ENCODE peak calls at places on chromosomes 6 and 20, in nine cellular contexts. One of them, this sample, is unnamed.

GRCh38 chr20:364905-365794 is 15.4 kb upstream of the TRIB3 start:
- DNase-seq in nucleus accumbens: no peak
- DNase-seq in mucosa of gallbladder: no peak
- DNase-seq in NCI-H1105: no peak
- DNase-seq in choroid plexus epithelial cell: peak
- DNase-seq in NCI-H345: no peak
- DNase-seq in left cardiac atrium: no peak
- DNase-seq in H54: peak
- DNase-seq in GM06990: no peak
- DNase-seq in this sample: no peak

GRCh38 chr6:140921366-140922226 is 1211.1 kb upstream of the GJE1 start:
- DNase-seq in nucleus accumbens: no peak
- DNase-seq in mucosa of gallbladder: peak
- DNase-seq in NCI-H1105: no peak
- DNase-seq in choroid plexus epithelial cell: peak
- DNase-seq in NCI-H345: peak
- DNase-seq in left cardiac atrium: no peak
- DNase-seq in H54: peak
- DNase-seq in GM06990: no peak
- DNase-seq in this sample: peak

GRCh38 chr20:25356294-25356933 is 34.2 kb downstream of the ABHD12 start:
- DNase-seq in nucleus accumbens: no peak
- DNase-seq in mucosa of gallbladder: no peak
- DNase-seq in NCI-H1105: no peak
- DNase-seq in choroid plexus epithelial cell: no peak
- DNase-seq in NCI-H345: peak
- DNase-seq in left cardiac atrium: no peak
- DNase-seq in H54: no peak
- DNase-seq in GM06990: no peak
- DNase-seq in this sample: peak

GRCh38 chr6:37005061-37005810 is at the start of gene FGD2:
- DNase-seq in nucleus accumbens: no peak
- DNase-seq in mucosa of gallbladder: no peak
- DNase-seq in NCI-H1105: no peak
- DNase-seq in choroid plexus epithelial cell: no peak
- DNase-seq in NCI-H345: no peak
- DNase-seq in left cardiac atrium: no peak
- DNase-seq in H54: no peak
- DNase-seq in GM06990: peak
- DNase-seq in this sample: no peak

GRCh38 chr20:49452011-49452482 is 30.4 kb downstream of the KCNB1 start:
- DNase-seq in nucleus accumbens: peak
- DNase-seq in mucosa of gallbladder: no peak
- DNase-seq in NCI-H1105: no peak
- DNase-seq in choroid plexus epithelial cell: peak
- DNase-seq in NCI-H345: no peak
- DNase-seq in left cardiac atrium: peak
- DNase-seq in H54: peak
- DNase-seq in GM06990: no peak
- DNase-seq in this sample: peak

GRCh38 chr6:170113141-170113540 is 177.7 kb downstream of the DLL1 start:
- DNase-seq in nucleus accumbens: no peak
- DNase-seq in mucosa of gallbladder: no peak
- DNase-seq in NCI-H1105: no peak
- DNase-seq in choroid plexus epithelial cell: no peak
- DNase-seq in NCI-H345: no peak
- DNase-seq in left cardiac atrium: no peak
- DNase-seq in H54: no peak
- DNase-seq in GM06990: no peak
- DNase-seq in this sample: no peak

GRCh38 chr20:23926941-23927872 is 47.7 kb upstream of the CST5 start:
- DNase-seq in nucleus accumbens: no peak
- DNase-seq in mucosa of gallbladder: no peak
- DNase-seq in NCI-H1105: no peak
- DNase-seq in choroid plexus epithelial cell: peak
- DNase-seq in NCI-H345: no peak
- DNase-seq in left cardiac atrium: no peak
- DNase-seq in H54: no peak
- DNase-seq in GM06990: no peak
- DNase-seq in this sample: no peak

GRCh38 chr20:20573797-20574196 is 138.6 kb downstream of the RALGAPA2 start:
- DNase-seq in nucleus accumbens: no peak
- DNase-seq in mucosa of gallbladder: no peak
- DNase-seq in NCI-H1105: no peak
- DNase-seq in choroid plexus epithelial cell: no peak
- DNase-seq in NCI-H345: no peak
- DNase-seq in left cardiac atrium: no peak
- DNase-seq in H54: no peak
- DNase-seq in GM06990: no peak
- DNase-seq in this sample: no peak

GRCh38 chr6:104182811-104183210 is 676.9 kb downstream of the HACE1 start:
- DNase-seq in nucleus accumbens: no peak
- DNase-seq in mucosa of gallbladder: no peak
- DNase-seq in NCI-H1105: no peak
- DNase-seq in choroid plexus epithelial cell: peak
- DNase-seq in NCI-H345: no peak
- DNase-seq in left cardiac atrium: no peak
- DNase-seq in H54: no peak
- DNase-seq in GM06990: no peak
- DNase-seq in this sample: peak

GRCh38 chr6:52389626-52390360 is 27.8 kb downstream of the PAQR8 start:
- DNase-seq in nucleus accumbens: no peak
- DNase-seq in mucosa of gallbladder: peak
- DNase-seq in NCI-H1105: peak
- DNase-seq in choroid plexus epithelial cell: peak
- DNase-seq in NCI-H345: peak
- DNase-seq in left cardiac atrium: peak
- DNase-seq in H54: no peak
- DNase-seq in GM06990: peak
- DNase-seq in this sample: peak

GRCh38 chr6:38603966-38604365 is 35.8 kb downstream of the BTBD9 start:
- DNase-seq in nucleus accumbens: no peak
- DNase-seq in mucosa of gallbladder: no peak
- DNase-seq in NCI-H1105: no peak
- DNase-seq in choroid plexus epithelial cell: peak
- DNase-seq in NCI-H345: no peak
- DNase-seq in left cardiac atrium: no peak
- DNase-seq in H54: no peak
- DNase-seq in GM06990: no peak
- DNase-seq in this sample: no peak

GRCh38 chr6:26195376-26195923 is 108.2 kb downstream of the HFE start:
- DNase-seq in nucleus accumbens: peak
- DNase-seq in mucosa of gallbladder: peak
- DNase-seq in NCI-H1105: no peak
- DNase-seq in choroid plexus epithelial cell: peak
- DNase-seq in NCI-H345: no peak
- DNase-seq in left cardiac atrium: peak
- DNase-seq in H54: no peak
- DNase-seq in GM06990: peak
- DNase-seq in this sample: peak

GRCh38 chr6:146460941-146461340 is 82.7 kb upstream of the RAB32 start:
- DNase-seq in nucleus accumbens: no peak
- DNase-seq in mucosa of gallbladder: no peak
- DNase-seq in NCI-H1105: no peak
- DNase-seq in choroid plexus epithelial cell: no peak
- DNase-seq in NCI-H345: no peak
- DNase-seq in left cardiac atrium: no peak
- DNase-seq in H54: no peak
- DNase-seq in GM06990: no peak
- DNase-seq in this sample: no peak

GRCh38 chr6:163940705-163941470 is 526.4 kb downstream of the QKI start:
- DNase-seq in nucleus accumbens: no peak
- DNase-seq in mucosa of gallbladder: no peak
- DNase-seq in NCI-H1105: no peak
- DNase-seq in choroid plexus epithelial cell: no peak
- DNase-seq in NCI-H345: no peak
- DNase-seq in left cardiac atrium: no peak
- DNase-seq in H54: no peak
- DNase-seq in GM06990: no peak
- DNase-seq in this sample: no peak

GRCh38 chr6:50791900-50792508 is 26.7 kb upstream of the TFAP2B start:
- DNase-seq in nucleus accumbens: no peak
- DNase-seq in mucosa of gallbladder: peak
- DNase-seq in NCI-H1105: peak
- DNase-seq in choroid plexus epithelial cell: peak
- DNase-seq in NCI-H345: peak
- DNase-seq in left cardiac atrium: no peak
- DNase-seq in H54: peak
- DNase-seq in GM06990: no peak
- DNase-seq in this sample: peak

GRCh38 chr6:137832110-137832509 is 34.9 kb upstream of the TNFAIP3 start:
- DNase-seq in nucleus accumbens: no peak
- DNase-seq in mucosa of gallbladder: no peak
- DNase-seq in NCI-H1105: no peak
- DNase-seq in choroid plexus epithelial cell: peak
- DNase-seq in NCI-H345: no peak
- DNase-seq in left cardiac atrium: no peak
- DNase-seq in H54: peak
- DNase-seq in GM06990: no peak
- DNase-seq in this sample: no peak

GRCh38 chr6:28922841-28923317 is 906 bp downstream of the TRIM27 start:
- DNase-seq in nucleus accumbens: peak
- DNase-seq in mucosa of gallbladder: peak
- DNase-seq in NCI-H1105: peak
- DNase-seq in choroid plexus epithelial cell: peak
- DNase-seq in NCI-H345: peak
- DNase-seq in left cardiac atrium: peak
- DNase-seq in H54: no peak
- DNase-seq in GM06990: no peak
- DNase-seq in this sample: peak

GRCh38 chr6:107657755-107658461 is 166.2 kb downstream of the SCML4 start:
- DNase-seq in nucleus accumbens: no peak
- DNase-seq in mucosa of gallbladder: peak
- DNase-seq in NCI-H1105: no peak
- DNase-seq in choroid plexus epithelial cell: peak
- DNase-seq in NCI-H345: no peak
- DNase-seq in left cardiac atrium: peak
- DNase-seq in H54: peak
- DNase-seq in GM06990: peak
- DNase-seq in this sample: peak

GRCh38 chr6:87926687-87927086 is 121.0 kb upstream of the SPACA1 start:
- DNase-seq in nucleus accumbens: no peak
- DNase-seq in mucosa of gallbladder: no peak
- DNase-seq in NCI-H1105: no peak
- DNase-seq in choroid plexus epithelial cell: no peak
- DNase-seq in NCI-H345: no peak
- DNase-seq in left cardiac atrium: no peak
- DNase-seq in H54: no peak
- DNase-seq in GM06990: no peak
- DNase-seq in this sample: no peak

GRCh38 chr6:151808331-151809241 is 1.1 kb downstream of the ESR1 start:
- DNase-seq in nucleus accumbens: no peak
- DNase-seq in mucosa of gallbladder: no peak
- DNase-seq in NCI-H1105: peak
- DNase-seq in choroid plexus epithelial cell: peak
- DNase-seq in NCI-H345: no peak
- DNase-seq in left cardiac atrium: no peak
- DNase-seq in H54: no peak
- DNase-seq in GM06990: no peak
- DNase-seq in this sample: no peak

GRCh38 chr6:2101213-2101612 is 144.2 kb downstream of the GMDS start:
- DNase-seq in nucleus accumbens: no peak
- DNase-seq in mucosa of gallbladder: no peak
- DNase-seq in NCI-H1105: no peak
- DNase-seq in choroid plexus epithelial cell: peak
- DNase-seq in NCI-H345: no peak
- DNase-seq in left cardiac atrium: no peak
- DNase-seq in H54: no peak
- DNase-seq in GM06990: no peak
- DNase-seq in this sample: no peak

GRCh38 chr20:64048402-64049044 is 916 bp downstream of the SOX18 start:
- DNase-seq in nucleus accumbens: no peak
- DNase-seq in mucosa of gallbladder: no peak
- DNase-seq in NCI-H1105: no peak
- DNase-seq in choroid plexus epithelial cell: no peak
- DNase-seq in NCI-H345: no peak
- DNase-seq in left cardiac atrium: no peak
- DNase-seq in H54: no peak
- DNase-seq in GM06990: no peak
- DNase-seq in this sample: no peak

GRCh38 chr6:158836625-158837311 is 17.6 kb upstream of the EZR start:
- DNase-seq in nucleus accumbens: no peak
- DNase-seq in mucosa of gallbladder: no peak
- DNase-seq in NCI-H1105: no peak
- DNase-seq in choroid plexus epithelial cell: no peak
- DNase-seq in NCI-H345: no peak
- DNase-seq in left cardiac atrium: no peak
- DNase-seq in H54: no peak
- DNase-seq in GM06990: no peak
- DNase-seq in this sample: no peak

GRCh38 chr20:50385733-50386640 is 124.2 kb upstream of the PTPN1 start:
- DNase-seq in nucleus accumbens: no peak
- DNase-seq in mucosa of gallbladder: no peak
- DNase-seq in NCI-H1105: no peak
- DNase-seq in choroid plexus epithelial cell: peak
- DNase-seq in NCI-H345: no peak
- DNase-seq in left cardiac atrium: no peak
- DNase-seq in H54: no peak
- DNase-seq in GM06990: no peak
- DNase-seq in this sample: no peak

GRCh38 chr6:65637289-65638046 is 69.6 kb downstream of the EYS start:
- DNase-seq in nucleus accumbens: no peak
- DNase-seq in mucosa of gallbladder: no peak
- DNase-seq in NCI-H1105: no peak
- DNase-seq in choroid plexus epithelial cell: no peak
- DNase-seq in NCI-H345: no peak
- DNase-seq in left cardiac atrium: no peak
- DNase-seq in H54: no peak
- DNase-seq in GM06990: no peak
- DNase-seq in this sample: no peak

GRCh38 chr6:14927398-14927797 is 318.5 kb upstream of the JARID2 start:
- DNase-seq in nucleus accumbens: no peak
- DNase-seq in mucosa of gallbladder: peak
- DNase-seq in NCI-H1105: no peak
- DNase-seq in choroid plexus epithelial cell: no peak
- DNase-seq in NCI-H345: no peak
- DNase-seq in left cardiac atrium: no peak
- DNase-seq in H54: no peak
- DNase-seq in GM06990: no peak
- DNase-seq in this sample: no peak

GRCh38 chr6:37558158-37558557 is 58.5 kb upstream of the CCDC167 start:
- DNase-seq in nucleus accumbens: no peak
- DNase-seq in mucosa of gallbladder: no peak
- DNase-seq in NCI-H1105: no peak
- DNase-seq in choroid plexus epithelial cell: no peak
- DNase-seq in NCI-H345: no peak
- DNase-seq in left cardiac atrium: no peak
- DNase-seq in H54: no peak
- DNase-seq in GM06990: no peak
- DNase-seq in this sample: no peak

GRCh38 chr6:24125980-24126379 is at the start of gene NRSN1:
- DNase-seq in nucleus accumbens: peak
- DNase-seq in mucosa of gallbladder: peak
- DNase-seq in NCI-H1105: peak
- DNase-seq in choroid plexus epithelial cell: no peak
- DNase-seq in NCI-H345: peak
- DNase-seq in left cardiac atrium: no peak
- DNase-seq in H54: no peak
- DNase-seq in GM06990: no peak
- DNase-seq in this sample: peak

GRCh38 chr6:102736941-102737368 is 1343.4 kb downstream of the GRIK2 start:
- DNase-seq in nucleus accumbens: no peak
- DNase-seq in mucosa of gallbladder: no peak
- DNase-seq in NCI-H1105: no peak
- DNase-seq in choroid plexus epithelial cell: peak
- DNase-seq in NCI-H345: no peak
- DNase-seq in left cardiac atrium: no peak
- DNase-seq in H54: peak
- DNase-seq in GM06990: no peak
- DNase-seq in this sample: no peak

GRCh38 chr6:47483853-47484546 is 6.4 kb downstream of the CD2AP start:
- DNase-seq in nucleus accumbens: no peak
- DNase-seq in mucosa of gallbladder: no peak
- DNase-seq in NCI-H1105: no peak
- DNase-seq in choroid plexus epithelial cell: peak
- DNase-seq in NCI-H345: peak
- DNase-seq in left cardiac atrium: no peak
- DNase-seq in H54: no peak
- DNase-seq in GM06990: no peak
- DNase-seq in this sample: no peak

GRCh38 chr20:16539280-16539679 is 34.0 kb downstream of the KIF16B start:
- DNase-seq in nucleus accumbens: no peak
- DNase-seq in mucosa of gallbladder: no peak
- DNase-seq in NCI-H1105: no peak
- DNase-seq in choroid plexus epithelial cell: peak
- DNase-seq in NCI-H345: no peak
- DNase-seq in left cardiac atrium: no peak
- DNase-seq in H54: no peak
- DNase-seq in GM06990: no peak
- DNase-seq in this sample: no peak